ENCODE peak calls at places on chromosome 13, in six cellular contexts. C is right atrium auricular region, F is Caco-2, Z is left lung, L is ascending aorta, T is spleen. Y is an unnamed sample.
A peak's percentile ranks its signal among the peaks of the same experiment; 100 is the strongest.

GRCh38 chr13:24661713-24662112 is 18.5 kb upstream of the ATP12A start:
- DNase-seq in Z (no peak), C (no peak), L (no peak), T (no peak), F (no peak), Y (peak; percentile 34)

GRCh38 chr13:77698211-77699058 is 948 bp downstream of the SLAIN1 start:
- DNase-seq in C (no peak), F (no peak), Z (peak; percentile 36), T (peak; percentile 90), L (no peak), Y (no peak)

GRCh38 chr13:28355822-28356371 is 139.0 kb downstream of the FLT1 start:
- DNase-seq in F (no peak), Z (no peak), L (no peak), C (no peak), T (no peak), Y (no peak)

GRCh38 chr13:48072787-48073186 is 22.1 kb downstream of the MED4 start:
- DNase-seq in Z (no peak), F (no peak), L (no peak), T (no peak), C (no peak), Y (no peak)

GRCh38 chr13:80235559-80236296 is 105.2 kb downstream of the SPRY2 start:
- DNase-seq in Z (no peak), T (no peak), F (no peak), C (no peak), L (no peak), Y (no peak)

GRCh38 chr13:26983533-26984315 is 187.9 kb downstream of the USP12 start:
- DNase-seq in Z (no peak), L (no peak), F (no peak), T (no peak), C (no peak), Y (no peak)

GRCh38 chr13:20124303-20124702 is 36.5 kb downstream of the GJA3 start:
- DNase-seq in L (no peak), F (peak; percentile 6), T (no peak), Z (no peak), C (no peak), Y (no peak)

GRCh38 chr13:83827338-83827737 is 54.9 kb downstream of the SLITRK1 start:
- DNase-seq in F (no peak), T (no peak), C (no peak), L (no peak), Z (no peak), Y (no peak)

GRCh38 chr13:32811297-32811800 is 204.9 kb upstream of the KL start:
- DNase-seq in F (no peak), Z (no peak), L (no peak), T (no peak), C (no peak), Y (peak; percentile 40)

GRCh38 chr13:77359171-77359570 is 32.3 kb upstream of the MYCBP2 start:
- DNase-seq in T (no peak), L (no peak), F (no peak), Z (no peak), C (no peak), Y (no peak)

GRCh38 chr13:110116072-110116487 is 190.9 kb downstream of the COL4A1 start:
- DNase-seq in F (peak; percentile 59), Z (peak; percentile 67), L (no peak), C (no peak), T (peak; percentile 89), Y (no peak)

GRCh38 chr13:109093988-109094387 is 464.6 kb downstream of the MYO16 start:
- DNase-seq in C (no peak), Z (no peak), T (no peak), F (no peak), L (no peak), Y (no peak)

GRCh38 chr13:84479656-84480055 is 597.4 kb upstream of the SLITRK1 start:
- DNase-seq in T (no peak), F (no peak), L (no peak), Z (no peak), C (no peak), Y (no peak)

GRCh38 chr13:109788372-109789195 is 2.2 kb upstream of the IRS2 start:
- DNase-seq in Z (no peak), L (no peak), C (no peak), F (no peak), T (no peak), Y (no peak)

GRCh38 chr13:59546178-59546577 is 617.5 kb downstream of the DIAPH3 start:
- DNase-seq in C (no peak), L (no peak), T (no peak), F (no peak), Z (no peak), Y (no peak)

GRCh38 chr13:28466151-28466550 is 28.8 kb downstream of the FLT1 start:
- DNase-seq in L (no peak), Z (no peak), F (no peak), T (no peak), C (no peak), Y (no peak)

GRCh38 chr13:109778102-109778542 is 8.3 kb downstream of the IRS2 start:
- DNase-seq in Z (no peak), C (no peak), T (no peak), F (no peak), L (no peak), Y (no peak)

GRCh38 chr13:28357247-28357825 is 137.6 kb downstream of the FLT1 start:
- DNase-seq in C (no peak), L (no peak), F (no peak), Z (no peak), T (no peak), Y (no peak)

GRCh38 chr13:59269476-59269875 is 894.3 kb downstream of the DIAPH3 start:
- DNase-seq in L (no peak), Z (no peak), C (no peak), T (no peak), F (no peak), Y (no peak)

GRCh38 chr13:49409008-49409407 is 34.9 kb downstream of the CAB39L start:
- DNase-seq in Z (no peak), F (no peak), L (no peak), C (no peak), T (no peak), Y (no peak)

GRCh38 chr13:59483441-59484116 is 680.1 kb downstream of the DIAPH3 start:
- DNase-seq in Z (no peak), L (no peak), C (no peak), T (no peak), F (no peak), Y (no peak)

GRCh38 chr13:25085125-25085742 is 10.7 kb upstream of the PABPC3 start:
- DNase-seq in T (no peak), C (no peak), L (no peak), Z (no peak), F (peak; percentile 50), Y (peak; percentile 19)

GRCh38 chr13:108957369-108958012 is 328.1 kb downstream of the MYO16 start:
- DNase-seq in F (no peak), Z (no peak), C (no peak), T (no peak), L (no peak), Y (no peak)

GRCh38 chr13:23467048-23467931 is 33.8 kb upstream of the SACS start:
- DNase-seq in C (no peak), F (no peak), T (peak; percentile 79), Z (no peak), L (no peak), Y (no peak)

GRCh38 chr13:101972191-101972590 is 429.7 kb downstream of the FGF14 start:
- DNase-seq in C (no peak), F (no peak), T (no peak), L (no peak), Z (no peak), Y (no peak)

GRCh38 chr13:30466841-30467252 is 1.1 kb upstream of the HMGB1 start:
- DNase-seq in T (no peak), Z (no peak), L (no peak), C (no peak), F (no peak), Y (no peak)
- H3K4me3 ChIP-seq in T (no peak overlapping the region), Z (no peak overlapping the region), L (no peak overlapping the region), C (no peak overlapping the region), F (peak overlapping the region; percentile 45), Y (peak overlapping the region; percentile 7)

DNA sequence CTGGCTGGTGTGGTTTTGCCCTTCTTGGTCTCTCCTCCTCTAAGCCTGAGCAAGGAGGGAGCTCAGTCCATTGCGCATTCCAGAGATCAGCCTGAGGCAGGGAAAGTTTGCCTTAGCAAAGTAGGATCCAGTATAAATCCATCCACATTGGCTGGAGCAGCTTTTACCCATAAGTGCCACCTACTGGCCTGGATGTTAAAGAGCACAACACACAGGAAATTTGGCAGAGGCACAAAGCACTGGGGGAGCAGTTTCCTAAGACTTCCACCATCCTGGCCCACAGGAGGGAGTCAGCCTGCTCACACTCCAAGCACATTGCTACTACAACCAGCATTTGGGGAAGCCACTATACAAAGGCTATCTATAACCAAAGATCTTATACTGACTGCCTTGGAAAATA is 1124.2 kb downstream of the SLITRK1 start:
- DNase-seq in Z (no peak), T (no peak), L (no peak), F (peak; percentile 47), C (no peak), Y (no peak)
- TF ChIP-seq CTCF in Z (no peak), T (no peak), L (no peak), F (peak; percentile 49), C (no peak), Y (no peak)

GRCh38 chr13:112105244-112105681 is 38.3 kb downstream of the SOX1 start:
- DNase-seq in Z (no peak), F (no peak), T (no peak), C (no peak), L (no peak), Y (no peak)

GRCh38 chr13:112105884-112106283 is 38.9 kb downstream of the SOX1 start:
- DNase-seq in F (no peak), L (no peak), C (no peak), T (no peak), Z (no peak), Y (no peak)

GRCh38 chr13:112103260-112103843 is 36.4 kb downstream of the SOX1 start:
- DNase-seq in T (no peak), F (no peak), Z (no peak), C (no peak), L (no peak), Y (no peak)

GRCh38 chr13:112103971-112104872 is 37.3 kb downstream of the SOX1 start:
- DNase-seq in T (no peak), F (no peak), Z (no peak), C (peak; percentile 26), L (no peak), Y (no peak)

DNA sequence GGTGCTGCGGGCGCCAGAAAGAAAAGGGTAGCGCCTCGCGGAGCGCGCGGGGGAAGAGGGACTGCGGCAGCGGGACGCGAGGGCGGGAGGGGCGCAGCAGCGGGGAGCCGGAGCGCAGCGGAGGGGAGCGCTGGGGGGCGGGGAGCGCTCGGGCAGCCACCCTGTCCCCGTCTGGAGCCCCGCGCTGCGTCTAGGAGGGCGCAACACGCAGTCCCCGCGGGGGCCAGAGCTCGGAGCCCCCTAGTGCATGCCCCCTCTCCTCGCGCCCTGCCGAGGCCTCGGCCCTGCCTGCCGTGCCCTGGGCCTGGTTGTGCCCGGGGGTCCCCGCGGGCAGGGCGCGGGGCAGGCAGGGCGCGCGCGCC is 37.9 kb downstream of the SOX1 start:
- DNase-seq in L (no peak), Z (no peak), F (no peak), C (peak; percentile 1), T (no peak), Y (no peak)
- H3K4me3 ChIP-seq in L (no peak overlapping the region), Z (no peak overlapping the region), F (no peak overlapping the region), C (no peak overlapping the region), T (no peak overlapping the region), Y (no peak overlapping the region)

DNA sequence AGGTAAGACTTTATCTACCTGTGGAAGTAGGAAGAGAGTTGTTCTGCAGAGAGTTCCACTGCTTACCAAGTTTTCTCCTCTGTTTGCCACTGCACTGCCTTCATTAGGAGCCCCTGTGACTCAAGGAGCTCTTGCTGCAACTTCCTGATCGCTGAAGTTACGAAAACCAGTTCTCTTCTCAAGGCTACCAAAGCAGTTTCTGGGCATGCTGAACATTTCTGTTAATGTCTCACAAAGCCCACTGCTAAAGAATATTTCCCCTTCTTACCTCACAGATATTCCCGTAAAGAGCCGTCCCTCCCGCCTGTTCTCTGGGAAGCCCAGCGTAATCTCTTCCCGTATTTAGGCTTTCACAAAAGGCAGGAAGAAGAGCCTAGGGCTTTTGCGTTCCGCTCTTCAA is 82.6 kb upstream of the OXGR1 start:
- DNase-seq in F (no peak), L (no peak), Z (no peak), T (no peak), C (no peak), Y (no peak)
- TF ChIP-seq CTCF in F (no peak), L (no peak), Z (no peak), T (no peak), C (no peak), Y (no peak)

Y was measured in GM12864.